ENCODE peak calls at places on chromosomes 12 and 14, in six cellular contexts. One of them, this sample, is unnamed.

GRCh38 chr12:116933101-116933500 is 22.4 kb downstream of the FBXW8 start:
- DNase-seq in Panc1: no peak
- DNase-seq in astrocyte: no peak
- DNase-seq in heart left ventricle: no peak
- DNase-seq in body of pancreas: no peak
- DNase-seq in transverse colon: no peak
- DNase-seq in this sample: no peak

GRCh38 chr14:92729632-92730358 is 18.6 kb downstream of the LGMN start:
- DNase-seq in body of pancreas: no peak
- DNase-seq in Panc1: no peak
- DNase-seq in transverse colon: no peak
- DNase-seq in astrocyte: peak
- DNase-seq in heart left ventricle: no peak
- DNase-seq in this sample: peak

GRCh38 chr14:72616294-72616693 is 277.6 kb downstream of the DPF3 start:
- DNase-seq in Panc1: no peak
- DNase-seq in transverse colon: no peak
- DNase-seq in body of pancreas: peak
- DNase-seq in heart left ventricle: no peak
- DNase-seq in astrocyte: no peak
- DNase-seq in this sample: peak

GRCh38 chr14:65813760-65814387 is 401.3 kb downstream of the FUT8 start:
- DNase-seq in Panc1: no peak
- DNase-seq in heart left ventricle: no peak
- DNase-seq in body of pancreas: no peak
- DNase-seq in transverse colon: no peak
- DNase-seq in astrocyte: no peak
- DNase-seq in this sample: no peak

GRCh38 chr14:95442633-95443021 is 73.8 kb downstream of the SYNE3 start:
- DNase-seq in body of pancreas: peak
- DNase-seq in transverse colon: peak
- DNase-seq in Panc1: peak
- DNase-seq in heart left ventricle: peak
- DNase-seq in astrocyte: peak
- DNase-seq in this sample: peak

GRCh38 chr14:60242420-60242819 is 6.6 kb upstream of the PPM1A start:
- DNase-seq in transverse colon: no peak
- DNase-seq in Panc1: no peak
- DNase-seq in astrocyte: no peak
- DNase-seq in heart left ventricle: no peak
- DNase-seq in body of pancreas: no peak
- DNase-seq in this sample: no peak

GRCh38 chr14:38948171-38948570 is 154.9 kb downstream of the SEC23A start:
- DNase-seq in body of pancreas: no peak
- DNase-seq in transverse colon: no peak
- DNase-seq in Panc1: no peak
- DNase-seq in astrocyte: peak
- DNase-seq in heart left ventricle: no peak
- DNase-seq in this sample: no peak

GRCh38 chr12:66693901-66694513 is 15.1 kb upstream of the GRIP1 start:
- DNase-seq in transverse colon: no peak
- DNase-seq in Panc1: peak
- DNase-seq in body of pancreas: peak
- DNase-seq in astrocyte: peak
- DNase-seq in heart left ventricle: no peak
- DNase-seq in this sample: peak

GRCh38 chr14:61749264-61749663 is 13.0 kb upstream of the SNAPC1 start:
- DNase-seq in body of pancreas: no peak
- DNase-seq in transverse colon: no peak
- DNase-seq in astrocyte: no peak
- DNase-seq in heart left ventricle: no peak
- DNase-seq in Panc1: no peak
- DNase-seq in this sample: no peak

GRCh38 chr12:52164624-52165023 is 27.2 kb downstream of the KRT80 start:
- DNase-seq in astrocyte: no peak
- DNase-seq in heart left ventricle: no peak
- DNase-seq in Panc1: no peak
- DNase-seq in body of pancreas: no peak
- DNase-seq in transverse colon: no peak
- DNase-seq in this sample: no peak

GRCh38 chr14:104283197-104284106 is 145.1 kb downstream of the KIF26A start:
- DNase-seq in astrocyte: no peak
- DNase-seq in heart left ventricle: peak
- DNase-seq in transverse colon: peak
- DNase-seq in Panc1: no peak
- DNase-seq in body of pancreas: peak
- DNase-seq in this sample: no peak

GRCh38 chr12:47135578-47135977 is 55.8 kb upstream of the AMIGO2 start:
- DNase-seq in body of pancreas: no peak
- DNase-seq in astrocyte: no peak
- DNase-seq in transverse colon: no peak
- DNase-seq in heart left ventricle: no peak
- DNase-seq in Panc1: no peak
- DNase-seq in this sample: no peak

GRCh38 chr12:1880153-1880845 is 38.2 kb downstream of the CACNA2D4 start:
- DNase-seq in astrocyte: no peak
- DNase-seq in Panc1: no peak
- DNase-seq in transverse colon: no peak
- DNase-seq in body of pancreas: no peak
- DNase-seq in heart left ventricle: no peak
- DNase-seq in this sample: no peak

GRCh38 chr14:87687338-87687876 is 305.6 kb downstream of the GALC start:
- DNase-seq in astrocyte: peak
- DNase-seq in heart left ventricle: no peak
- DNase-seq in body of pancreas: no peak
- DNase-seq in Panc1: no peak
- DNase-seq in transverse colon: no peak
- DNase-seq in this sample: no peak

GRCh38 chr14:59356783-59357182 is 108.4 kb downstream of the GPR135 start:
- DNase-seq in transverse colon: no peak
- DNase-seq in heart left ventricle: no peak
- DNase-seq in Panc1: no peak
- DNase-seq in body of pancreas: no peak
- DNase-seq in astrocyte: no peak
- DNase-seq in this sample: no peak

GRCh38 chr14:105533811-105534498 is 7.6 kb downstream of the TMEM121 start:
- DNase-seq in body of pancreas: no peak
- DNase-seq in astrocyte: no peak
- DNase-seq in heart left ventricle: no peak
- DNase-seq in Panc1: no peak
- DNase-seq in transverse colon: no peak
- DNase-seq in this sample: no peak

GRCh38 chr14:35385042-35385839 is 19.3 kb downstream of the NFKBIA start:
- DNase-seq in transverse colon: peak
- DNase-seq in body of pancreas: peak
- DNase-seq in Panc1: no peak
- DNase-seq in heart left ventricle: peak
- DNase-seq in astrocyte: peak
- DNase-seq in this sample: no peak

GRCh38 chr14:94121485-94121884 is 7.9 kb downstream of the IFI27L2 start:
- DNase-seq in astrocyte: no peak
- DNase-seq in transverse colon: no peak
- DNase-seq in Panc1: no peak
- DNase-seq in heart left ventricle: no peak
- DNase-seq in body of pancreas: peak
- DNase-seq in this sample: no peak

GRCh38 chr12:25997401-25997973 is 39.0 kb downstream of the RASSF8 start:
- DNase-seq in Panc1: peak
- DNase-seq in transverse colon: no peak
- DNase-seq in astrocyte: peak
- DNase-seq in body of pancreas: no peak
- DNase-seq in heart left ventricle: no peak
- DNase-seq in this sample: peak

GRCh38 chr14:103445783-103446182 is 60.6 kb downstream of the MARK3 start:
- DNase-seq in body of pancreas: no peak
- DNase-seq in heart left ventricle: no peak
- DNase-seq in astrocyte: peak
- DNase-seq in Panc1: no peak
- DNase-seq in transverse colon: no peak
- DNase-seq in this sample: no peak

GRCh38 chr12:78562358-78563205 is 302.0 kb upstream of the SYT1 start:
- DNase-seq in astrocyte: no peak
- DNase-seq in heart left ventricle: no peak
- DNase-seq in body of pancreas: no peak
- DNase-seq in Panc1: peak
- DNase-seq in transverse colon: no peak
- DNase-seq in this sample: no peak

GRCh38 chr12:76057316-76057715 is 25.7 kb upstream of the PHLDA1 start:
- DNase-seq in heart left ventricle: no peak
- DNase-seq in transverse colon: no peak
- DNase-seq in astrocyte: no peak
- DNase-seq in Panc1: no peak
- DNase-seq in body of pancreas: no peak
- DNase-seq in this sample: no peak

GRCh38 chr12:124610629-124611558 is 43.5 kb upstream of the NCOR2 start:
- DNase-seq in body of pancreas: no peak
- DNase-seq in Panc1: no peak
- DNase-seq in heart left ventricle: no peak
- DNase-seq in astrocyte: no peak
- DNase-seq in transverse colon: no peak
- DNase-seq in this sample: no peak

GRCh38 chr12:124607681-124608425 is 40.4 kb upstream of the NCOR2 start:
- DNase-seq in astrocyte: no peak
- DNase-seq in heart left ventricle: no peak
- DNase-seq in Panc1: no peak
- DNase-seq in body of pancreas: no peak
- DNase-seq in transverse colon: no peak
- DNase-seq in this sample: no peak

GRCh38 chr12:124608451-124608870 is 41.0 kb upstream of the NCOR2 start:
- DNase-seq in heart left ventricle: no peak
- DNase-seq in Panc1: no peak
- DNase-seq in astrocyte: no peak
- DNase-seq in body of pancreas: no peak
- DNase-seq in transverse colon: peak
- DNase-seq in this sample: no peak

GRCh38 chr12:124610021-124610606 is 42.7 kb upstream of the NCOR2 start:
- DNase-seq in Panc1: no peak
- DNase-seq in astrocyte: no peak
- DNase-seq in body of pancreas: no peak
- DNase-seq in heart left ventricle: no peak
- DNase-seq in transverse colon: no peak
- DNase-seq in this sample: no peak

DNA sequence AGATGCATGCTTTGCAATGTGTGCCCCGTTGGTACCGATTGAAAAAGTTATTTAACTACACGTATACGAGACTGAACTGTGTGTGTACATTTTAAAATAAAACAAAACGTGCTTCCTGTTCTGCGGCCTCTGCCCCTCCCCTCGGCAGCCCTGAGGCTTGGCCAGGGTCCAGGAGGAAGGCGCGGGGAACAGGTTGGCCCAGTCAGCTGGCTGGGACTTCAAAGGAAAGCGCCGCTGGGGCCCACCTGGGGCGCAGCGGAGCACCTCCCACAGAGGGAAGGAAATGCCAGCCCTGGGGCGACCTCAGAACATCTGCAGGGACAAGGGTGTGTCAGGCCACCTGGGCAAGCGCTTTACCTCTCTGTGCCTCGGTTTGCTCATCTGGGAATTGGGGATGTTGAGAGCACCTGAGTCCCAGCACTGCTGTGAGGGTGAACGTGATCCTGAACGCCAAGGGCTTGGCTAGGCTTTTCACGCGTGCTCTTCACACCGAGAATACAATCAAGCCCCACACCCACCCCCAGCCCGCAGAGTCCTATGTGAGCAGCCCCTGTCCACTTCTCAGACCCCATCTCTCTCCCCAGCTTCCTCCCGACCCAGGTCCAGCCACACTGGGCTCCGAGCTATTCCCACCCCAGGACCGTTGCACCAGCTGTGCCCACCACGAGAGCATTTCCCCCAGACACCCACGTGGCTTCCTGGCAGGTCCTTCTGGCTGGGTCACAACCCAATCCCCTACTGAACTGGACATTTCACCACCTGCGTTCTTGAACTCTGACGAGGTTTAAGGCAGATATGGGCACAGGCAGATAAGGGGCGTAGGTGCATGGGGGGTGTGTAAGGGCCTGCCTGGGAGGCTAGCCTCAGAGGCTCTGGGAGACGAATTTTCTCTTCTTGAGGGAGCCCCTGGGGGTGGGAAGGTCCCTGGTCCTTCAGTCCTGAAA is 41.9 kb upstream of the NCOR2 start:
- DNase-seq in Panc1: no peak
- DNase-seq in astrocyte: no peak
- DNase-seq in transverse colon: peak
- DNase-seq in body of pancreas: peak
- DNase-seq in heart left ventricle: peak
- DNase-seq in this sample: no peak
- TF ChIP-seq CTCF in Panc1: no peak
- TF ChIP-seq CTCF in astrocyte: no peak
- TF ChIP-seq CTCF in transverse colon: no peak
- TF ChIP-seq CTCF in body of pancreas: no peak
- TF ChIP-seq CTCF in heart left ventricle: no peak
- TF ChIP-seq CTCF in this sample: no peak

GRCh38 chr14:100554696-100555320 is 32.4 kb downstream of the BEGAIN start:
- DNase-seq in transverse colon: no peak
- DNase-seq in astrocyte: no peak
- DNase-seq in body of pancreas: no peak
- DNase-seq in Panc1: no peak
- DNase-seq in heart left ventricle: no peak
- DNase-seq in this sample: no peak
- H3K27ac ChIP-seq in transverse colon: no peak
- H3K27ac ChIP-seq in astrocyte: no peak
- H3K27ac ChIP-seq in body of pancreas: no peak
- H3K27ac ChIP-seq in Panc1: peak
- H3K27ac ChIP-seq in heart left ventricle: no peak
- H3K27ac ChIP-seq in this sample: no peak

GRCh38 chr14:89418976-89419375 is 1.9 kb upstream of the FOXN3 start:
- DNase-seq in transverse colon: no peak
- DNase-seq in Panc1: no peak
- DNase-seq in astrocyte: no peak
- DNase-seq in body of pancreas: no peak
- DNase-seq in heart left ventricle: no peak
- DNase-seq in this sample: no peak

GRCh38 chr14:89417469-89418225 is 614 bp upstream of the FOXN3 start:
- DNase-seq in heart left ventricle: peak
- DNase-seq in body of pancreas: peak
- DNase-seq in transverse colon: peak
- DNase-seq in Panc1: no peak
- DNase-seq in astrocyte: peak
- DNase-seq in this sample: no peak

GRCh38 chr14:89417111-89417468 is at the start of gene FOXN3:
- DNase-seq in heart left ventricle: peak
- DNase-seq in body of pancreas: peak
- DNase-seq in Panc1: no peak
- DNase-seq in transverse colon: peak
- DNase-seq in astrocyte: peak
- DNase-seq in this sample: peak

GRCh38 chr14:89419973-89420482 is 3.0 kb upstream of the FOXN3 start:
- DNase-seq in Panc1: no peak
- DNase-seq in astrocyte: no peak
- DNase-seq in heart left ventricle: no peak
- DNase-seq in transverse colon: no peak
- DNase-seq in body of pancreas: no peak
- DNase-seq in this sample: no peak

GRCh38 chr14:89418452-89418851 is 1.4 kb upstream of the FOXN3 start:
- DNase-seq in body of pancreas: no peak
- DNase-seq in transverse colon: peak
- DNase-seq in Panc1: no peak
- DNase-seq in heart left ventricle: peak
- DNase-seq in astrocyte: no peak
- DNase-seq in this sample: no peak
- H3K4me3 ChIP-seq in body of pancreas: no peak
- H3K4me3 ChIP-seq in transverse colon: no peak
- H3K4me3 ChIP-seq in Panc1: no peak
- H3K4me3 ChIP-seq in heart left ventricle: no peak
- H3K4me3 ChIP-seq in astrocyte: no peak
- H3K4me3 ChIP-seq in this sample: no peak

GRCh38 chr12:29517265-29517664 is 19.8 kb upstream of the OVCH1 start:
- DNase-seq in Panc1: no peak
- DNase-seq in astrocyte: no peak
- DNase-seq in transverse colon: no peak
- DNase-seq in heart left ventricle: no peak
- DNase-seq in body of pancreas: peak
- DNase-seq in this sample: no peak
- TF ChIP-seq CTCF in Panc1: peak
- TF ChIP-seq CTCF in astrocyte: no peak
- TF ChIP-seq CTCF in transverse colon: no peak
- TF ChIP-seq CTCF in heart left ventricle: no peak
- TF ChIP-seq CTCF in body of pancreas: peak
- TF ChIP-seq CTCF in this sample: no peak